ENCODE peak calls at places on chromosomes 12 and 14, in five cellular contexts. One of them, this sample, is unnamed.

GRCh38 chr14:76090611-76091010 is 61.1 kb upstream of the GPATCH2L start:
- DNase-seq in neuronal stem cell: no peak
- DNase-seq in mesendoderm: no peak
- DNase-seq in H1: no peak
- DNase-seq in H9: no peak
- DNase-seq in this sample: no peak

GRCh38 chr14:93926873-93927571 is at the start of gene FAM181A:
- DNase-seq in mesendoderm: no peak
- DNase-seq in H1: no peak
- DNase-seq in neuronal stem cell: peak
- DNase-seq in H9: no peak
- DNase-seq in this sample: no peak

GRCh38 chr14:72744416-72745120 is 149.3 kb downstream of the DPF3 start:
- DNase-seq in mesendoderm: no peak
- DNase-seq in neuronal stem cell: no peak
- DNase-seq in H9: no peak
- DNase-seq in H1: no peak
- DNase-seq in this sample: no peak

GRCh38 chr14:61730756-61731373 is 31.4 kb upstream of the SNAPC1 start:
- DNase-seq in H1: no peak
- DNase-seq in neuronal stem cell: no peak
- DNase-seq in mesendoderm: no peak
- DNase-seq in H9: no peak
- DNase-seq in this sample: no peak

GRCh38 chr14:89011327-89011726 is 186.9 kb downstream of the TTC8 start:
- DNase-seq in H9: no peak
- DNase-seq in H1: no peak
- DNase-seq in mesendoderm: no peak
- DNase-seq in neuronal stem cell: no peak
- DNase-seq in this sample: no peak

GRCh38 chr12:106289196-106289681 is 13.3 kb upstream of the TCP11L2 start:
- DNase-seq in mesendoderm: no peak
- DNase-seq in H1: no peak
- DNase-seq in neuronal stem cell: no peak
- DNase-seq in H9: no peak
- DNase-seq in this sample: peak

GRCh38 chr12:124809878-124810277 is 53.8 kb downstream of the SCARB1 start:
- DNase-seq in H9: no peak
- DNase-seq in mesendoderm: no peak
- DNase-seq in H1: no peak
- DNase-seq in neuronal stem cell: no peak
- DNase-seq in this sample: peak

GRCh38 chr14:76118594-76118993 is 33.1 kb upstream of the GPATCH2L start:
- DNase-seq in H1: no peak
- DNase-seq in H9: no peak
- DNase-seq in neuronal stem cell: no peak
- DNase-seq in mesendoderm: no peak
- DNase-seq in this sample: no peak

GRCh38 chr12:123363743-123364531 is 710 bp downstream of the SBNO1 start:
- DNase-seq in neuronal stem cell: peak
- DNase-seq in H1: no peak
- DNase-seq in mesendoderm: peak
- DNase-seq in H9: peak
- DNase-seq in this sample: no peak

GRCh38 chr12:9933966-9934365 is 1.8 kb upstream of the CLEC2A start:
- DNase-seq in H1: no peak
- DNase-seq in neuronal stem cell: no peak
- DNase-seq in mesendoderm: no peak
- DNase-seq in H9: no peak
- DNase-seq in this sample: no peak

GRCh38 chr14:73782623-73783022 is 68.4 kb upstream of the PNMA1 start:
- DNase-seq in neuronal stem cell: no peak
- DNase-seq in H1: no peak
- DNase-seq in mesendoderm: no peak
- DNase-seq in H9: peak
- DNase-seq in this sample: no peak

GRCh38 chr12:131345521-131346436 is 365.1 kb upstream of the SFSWAP start:
- DNase-seq in H1: no peak
- DNase-seq in mesendoderm: no peak
- DNase-seq in H9: no peak
- DNase-seq in neuronal stem cell: no peak
- DNase-seq in this sample: no peak

GRCh38 chr14:91264151-91265150 is 19.9 kb upstream of the GPR68 start:
- DNase-seq in H1: no peak
- DNase-seq in neuronal stem cell: no peak
- DNase-seq in H9: peak
- DNase-seq in mesendoderm: no peak
- DNase-seq in this sample: no peak

DNA sequence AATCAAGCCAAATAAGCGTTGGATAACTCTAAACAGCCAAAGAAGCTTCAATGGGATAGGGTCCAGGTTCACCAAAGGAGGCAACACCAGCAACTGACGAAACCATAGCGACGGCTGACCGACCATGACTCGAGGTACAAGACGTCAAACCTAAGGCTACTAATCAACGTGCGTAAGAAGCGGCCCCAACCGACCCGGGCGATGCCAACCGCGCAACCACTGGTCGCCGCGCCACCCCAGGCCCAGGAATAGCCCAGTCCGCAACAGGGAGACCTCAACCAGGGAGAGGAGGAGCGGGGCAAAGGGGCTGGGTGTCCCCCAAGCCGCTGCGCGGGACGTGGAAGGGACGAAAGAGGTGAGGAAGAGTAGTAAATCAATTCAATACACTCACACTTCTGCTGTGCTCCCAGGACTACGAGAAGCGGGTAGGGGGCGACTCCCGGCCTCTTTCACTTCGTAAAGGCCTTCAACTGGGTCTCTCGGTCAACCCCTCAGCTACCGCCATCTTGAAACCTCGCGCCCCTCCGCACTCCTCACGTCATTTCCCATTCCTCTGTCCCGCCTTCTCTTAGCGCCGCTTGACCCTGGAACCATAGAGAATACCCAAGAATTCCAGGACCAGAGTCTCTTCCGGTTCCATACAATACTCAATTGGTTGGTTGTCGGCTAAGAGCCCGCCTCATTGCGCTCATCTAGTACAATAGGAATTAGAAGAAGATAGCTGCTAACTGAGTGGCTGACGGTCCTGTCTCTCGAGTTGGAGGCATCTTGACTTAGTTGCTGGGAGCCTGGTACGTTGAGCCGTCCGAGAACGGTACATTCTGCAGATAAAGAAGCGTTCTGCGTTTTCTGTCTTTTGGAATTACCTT is at the start of the genes C12orf60 and WBP11:
- DNase-seq in mesendoderm: peak
- DNase-seq in H9: peak
- DNase-seq in neuronal stem cell: peak
- DNase-seq in H1: peak
- DNase-seq in this sample: peak
- H2BK120ac ChIP-seq in mesendoderm: no peak
- H2BK120ac ChIP-seq in H9: no peak
- H2BK120ac ChIP-seq in neuronal stem cell: no peak
- H2BK120ac ChIP-seq in H1: no peak
- H2BK120ac ChIP-seq in this sample: peak

DNA sequence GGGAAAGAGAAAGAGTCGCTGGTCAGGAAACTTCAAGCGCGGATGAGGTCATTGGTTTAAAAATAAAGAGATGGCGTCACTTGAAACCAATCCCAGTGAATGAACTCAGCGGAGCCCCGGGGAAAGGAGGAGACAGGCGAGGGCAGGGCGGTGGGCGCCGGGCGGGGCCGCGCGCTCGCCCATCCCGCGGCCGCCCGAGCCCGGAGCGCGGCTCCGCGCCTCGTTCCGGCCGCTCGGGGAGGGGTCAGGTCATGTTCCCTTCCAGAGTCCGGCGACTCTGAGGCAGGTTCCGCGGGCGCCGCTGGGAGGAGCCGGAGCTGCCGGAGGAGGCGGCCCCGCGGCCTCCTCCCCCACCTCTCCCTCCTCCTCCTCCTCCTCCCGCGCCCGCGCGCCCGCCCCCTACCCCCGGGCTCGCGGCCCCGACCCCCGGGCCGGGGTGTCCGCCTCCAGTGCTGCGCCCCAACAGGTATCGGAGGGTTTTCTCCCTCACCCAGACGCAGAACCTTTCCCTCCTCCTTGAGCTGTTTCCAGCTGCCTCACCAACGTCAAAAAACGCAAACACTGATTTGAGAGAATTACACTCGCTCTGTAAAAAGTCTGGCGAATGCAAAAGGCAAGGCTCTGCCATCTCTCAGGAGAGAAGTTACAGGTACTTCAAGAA is at the start of gene DUSP16:
- DNase-seq in mesendoderm: peak
- DNase-seq in H9: peak
- DNase-seq in neuronal stem cell: peak
- DNase-seq in H1: peak
- DNase-seq in this sample: peak
- H2BK120ac ChIP-seq in mesendoderm: peak
- H2BK120ac ChIP-seq in H9: peak
- H2BK120ac ChIP-seq in neuronal stem cell: peak
- H2BK120ac ChIP-seq in H1: peak
- H2BK120ac ChIP-seq in this sample: peak

GRCh38 chr14:51448831-51449665 is 202.7 kb upstream of the FRMD6 start:
- DNase-seq in H9: no peak
- DNase-seq in neuronal stem cell: no peak
- DNase-seq in H1: no peak
- DNase-seq in mesendoderm: no peak
- DNase-seq in this sample: peak

GRCh38 chr14:51449666-51450061 is 202.0 kb upstream of the FRMD6 start:
- DNase-seq in mesendoderm: no peak
- DNase-seq in H1: no peak
- DNase-seq in H9: no peak
- DNase-seq in neuronal stem cell: no peak
- DNase-seq in this sample: no peak

GRCh38 chr14:51446771-51447170 is 204.9 kb upstream of the FRMD6 start:
- DNase-seq in mesendoderm: no peak
- DNase-seq in H9: no peak
- DNase-seq in neuronal stem cell: no peak
- DNase-seq in H1: no peak
- DNase-seq in this sample: no peak

GRCh38 chr14:51445001-51445390 is 204.9 kb downstream of the TMX1 start:
- DNase-seq in neuronal stem cell: no peak
- DNase-seq in mesendoderm: no peak
- DNase-seq in H1: no peak
- DNase-seq in H9: no peak
- DNase-seq in this sample: no peak

DNA sequence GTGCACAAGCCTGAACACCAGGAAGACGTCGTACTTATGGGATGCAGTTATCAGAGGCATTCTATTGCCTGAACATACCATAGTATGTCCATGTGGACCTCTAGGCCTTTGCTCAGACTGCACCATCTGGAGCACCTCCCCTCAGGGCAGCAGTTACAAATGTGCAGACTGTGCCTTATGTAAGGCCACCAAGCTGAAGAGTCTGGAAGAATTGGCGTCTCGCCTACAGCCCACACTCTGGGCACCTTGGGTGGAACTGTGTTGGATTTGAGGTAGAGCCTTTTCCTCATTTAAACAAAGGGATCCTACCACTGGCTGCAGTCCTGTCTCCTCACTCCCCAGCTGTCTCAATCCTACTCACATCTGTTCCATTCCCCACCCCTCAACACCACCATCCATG is 204.3 kb upstream of the FRMD6 start:
- DNase-seq in neuronal stem cell: no peak
- DNase-seq in mesendoderm: no peak
- DNase-seq in H9: no peak
- DNase-seq in H1: no peak
- DNase-seq in this sample: no peak
- H2BK120ac ChIP-seq in neuronal stem cell: no peak
- H2BK120ac ChIP-seq in mesendoderm: no peak
- H2BK120ac ChIP-seq in H9: no peak
- H2BK120ac ChIP-seq in H1: no peak
- H2BK120ac ChIP-seq in this sample: peak

DNA sequence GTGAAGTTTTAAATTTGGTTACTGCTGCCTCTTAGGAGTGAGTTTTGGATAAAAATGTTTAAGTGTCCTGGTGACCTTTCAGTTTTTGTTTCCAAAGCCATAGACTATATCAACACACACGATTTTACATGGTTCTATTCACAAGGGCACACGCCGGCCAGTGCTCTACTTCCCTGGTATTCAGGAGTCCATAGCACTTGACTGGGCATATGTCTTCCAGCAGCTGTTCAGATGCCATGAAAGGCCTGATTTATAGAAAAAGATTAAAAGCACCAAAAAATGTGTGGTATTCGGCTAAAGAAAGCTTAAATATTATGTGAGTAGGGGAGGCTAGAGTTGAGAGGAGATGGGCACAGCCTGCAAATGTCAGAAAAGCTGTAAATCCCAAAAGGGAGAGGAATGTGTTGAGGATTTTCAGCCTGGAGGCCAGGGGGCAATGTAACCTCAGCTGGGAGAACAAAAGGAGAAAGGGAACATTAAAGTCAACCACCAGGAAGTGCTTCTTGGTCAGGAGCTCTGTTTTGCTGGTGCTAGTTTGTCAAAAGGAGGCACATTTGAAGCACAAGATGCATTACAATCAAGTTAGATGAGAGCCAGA is 478.4 kb downstream of the RAD51B start:
- DNase-seq in H1: peak
- DNase-seq in mesendoderm: peak
- DNase-seq in neuronal stem cell: no peak
- DNase-seq in H9: peak
- DNase-seq in this sample: peak
- H2BK120ac ChIP-seq in H1: no peak
- H2BK120ac ChIP-seq in mesendoderm: no peak
- H2BK120ac ChIP-seq in neuronal stem cell: no peak
- H2BK120ac ChIP-seq in H9: no peak
- H2BK120ac ChIP-seq in this sample: peak

GRCh38 chr14:21105095-21105494 is 4.2 kb downstream of the TMEM253 start:
- DNase-seq in H9: no peak
- DNase-seq in mesendoderm: no peak
- DNase-seq in H1: no peak
- DNase-seq in neuronal stem cell: no peak
- DNase-seq in this sample: no peak

GRCh38 chr14:21106191-21106505 is 5.3 kb downstream of the TMEM253 start:
- DNase-seq in neuronal stem cell: no peak
- DNase-seq in H9: no peak
- DNase-seq in H1: no peak
- DNase-seq in mesendoderm: no peak
- DNase-seq in this sample: no peak

GRCh38 chr14:21103710-21104447 is 3.0 kb downstream of the TMEM253 start:
- DNase-seq in mesendoderm: peak
- DNase-seq in H9: peak
- DNase-seq in H1: peak
- DNase-seq in neuronal stem cell: peak
- DNase-seq in this sample: peak

GRCh38 chr14:21103165-21103709 is 2.4 kb downstream of the TMEM253 start:
- DNase-seq in H9: no peak
- DNase-seq in H1: no peak
- DNase-seq in mesendoderm: peak
- DNase-seq in neuronal stem cell: no peak
- DNase-seq in this sample: no peak

DNA sequence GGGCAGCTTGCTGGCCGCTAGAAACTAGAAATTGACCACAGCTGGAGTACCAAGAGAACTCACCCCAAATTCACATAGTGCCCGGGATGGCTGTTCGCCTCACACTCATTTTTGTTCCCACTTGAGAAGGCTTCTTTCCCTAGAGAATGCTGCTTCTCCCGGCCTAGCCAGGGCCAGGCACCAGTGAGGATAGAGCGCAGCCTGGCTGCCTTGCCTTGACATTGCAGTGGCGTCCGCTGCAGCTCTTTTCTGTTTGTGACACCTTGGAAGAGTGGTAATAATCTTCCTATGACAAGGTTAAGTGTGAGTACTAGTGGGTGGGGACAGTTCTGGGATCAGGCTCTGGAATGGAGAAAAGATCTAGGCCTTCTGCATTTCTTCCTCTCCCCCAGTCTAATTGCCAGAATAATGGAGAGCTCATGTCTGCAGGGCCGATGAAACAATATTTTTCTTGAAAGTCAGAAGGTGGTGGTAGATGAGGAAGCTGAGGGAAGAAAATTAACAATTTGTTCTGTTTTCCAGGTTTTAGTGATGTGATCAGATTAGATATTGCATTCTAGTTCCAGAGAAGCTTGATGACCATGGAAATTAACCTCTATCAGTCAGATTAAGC is 3.7 kb downstream of the TMEM253 start:
- DNase-seq in neuronal stem cell: no peak
- DNase-seq in H9: peak
- DNase-seq in H1: peak
- DNase-seq in mesendoderm: peak
- DNase-seq in this sample: peak
- H2BK120ac ChIP-seq in neuronal stem cell: peak
- H2BK120ac ChIP-seq in H9: no peak
- H2BK120ac ChIP-seq in H1: peak
- H2BK120ac ChIP-seq in mesendoderm: peak
- H2BK120ac ChIP-seq in this sample: peak